ENCODE peak calls at places on chromosome 16, in four cellular contexts. F is fibroblast of the aortic adventitia, Y is ascending aorta, I is upper lobe of right lung. C is an unnamed sample.
A peak's percentile ranks its signal among the peaks of the same experiment; 100 is the strongest.

GRCh38 chr16:85037050-85037410 is 9.4 kb downstream of the KIAA0513 start:
- DNase-seq in F (peak; percentile 66), I (no peak), Y (no peak), C (no peak)

GRCh38 chr16:83952587-83952939 is 477 bp upstream of the OSGIN1 start:
- DNase-seq in Y (no peak), I (no peak), F (peak; percentile 83), C (no peak)

GRCh38 chr16:10600792-10601443 is 20.5 kb upstream of the EMP2 start:
- DNase-seq in F (peak; percentile 27), I (peak; percentile 67), Y (no peak), C (no peak)

GRCh38 chr16:83689385-83689831 is 118.4 kb upstream of the HSBP1 start:
- DNase-seq in Y (peak; percentile 75), I (no peak), F (peak; percentile 94), C (no peak)

GRCh38 chr16:55568151-55568693 is 1.7 kb downstream of the CAPNS2 start:
- DNase-seq in Y (no peak), F (no peak), I (no peak), C (no peak)

GRCh38 chr16:85321856-85322271 is 209.6 kb upstream of the CIBAR2 start:
- DNase-seq in F (peak; percentile 99), I (peak; percentile 89), Y (peak; percentile 99), C (no peak)

GRCh38 chr16:27778926-27779570 is 229.1 kb downstream of the KATNIP start:
- DNase-seq in F (no peak), Y (no peak), I (no peak), C (no peak)

GRCh38 chr16:85879975-85880831 is 18.8 kb upstream of the IRF8 start:
- DNase-seq in I (no peak), F (no peak), Y (no peak), C (no peak)

GRCh38 chr16:72921106-72921505 is 126.8 kb downstream of the ZFHX3 start:
- DNase-seq in I (no peak), Y (no peak), F (no peak), C (no peak)

GRCh38 chr16:58426095-58426494 is 33.8 kb downstream of the GINS3 start:
- DNase-seq in Y (no peak), F (no peak), I (no peak), C (no peak)

GRCh38 chr16:85448557-85449194 is 164.4 kb upstream of the GSE1 start:
- DNase-seq in Y (no peak), I (peak; percentile 78), F (no peak), C (no peak)

GRCh38 chr16:58464916-58465731 is 34.8 kb upstream of the NDRG4 start:
- DNase-seq in I (no peak), F (no peak), Y (no peak), C (peak; percentile 46)

GRCh38 chr16:77788196-77789084 is at the start of gene VAT1L:
- DNase-seq in I (no peak), F (peak; percentile 68), Y (peak; percentile 72), C (peak; percentile 38)

GRCh38 chr16:27579086-27579980 is 29.4 kb downstream of the KATNIP start:
- DNase-seq in F (peak; percentile 49), I (no peak), Y (no peak), C (no peak)

GRCh38 chr16:71723537-71724319 is 773 bp downstream of the PHLPP2 start:
- DNase-seq in F (peak; percentile 39), Y (peak; percentile 84), I (peak; percentile 89), C (peak; percentile 75)

GRCh38 chr16:50563989-50564388 is 15.8 kb downstream of the NKD1 start:
- DNase-seq in Y (no peak), I (no peak), F (no peak), C (no peak)

GRCh38 chr16:85555549-85556455 is 57.3 kb upstream of the GSE1 start:
- DNase-seq in Y (no peak), I (peak; percentile 75), F (peak; percentile 51), C (peak; percentile 55)

GRCh38 chr16:50246299-50247122 is 19.8 kb upstream of the ADCY7 start:
- DNase-seq in I (no peak), Y (no peak), F (no peak), C (peak; percentile 41)

GRCh38 chr16:3431779-3432219 is 11.5 kb downstream of the ZNF597 start:
- DNase-seq in Y (peak; percentile 71), F (peak; percentile 36), I (peak; percentile 68), C (no peak)

GRCh38 chr16:57590654-57591085 is 37.8 kb upstream of the ADGRG1 start:
- DNase-seq in F (peak; percentile 86), I (no peak), Y (no peak), C (no peak)

GRCh38 chr16:4509420-4509819 is 29.2 kb downstream of the CDIP1 start:
- DNase-seq in I (no peak), Y (no peak), F (no peak), C (no peak)

GRCh38 chr16:54345231-54345630 is 58.6 kb upstream of the IRX3 start:
- DNase-seq in F (no peak), Y (no peak), I (no peak), C (no peak)

GRCh38 chr16:31411024-31411845 is 16.9 kb downstream of the COX6A2 start:
- DNase-seq in Y (no peak), I (no peak), F (no peak), C (no peak)

GRCh38 chr16:71482569-71482968 is 6.6 kb downstream of the ZNF19 start:
- DNase-seq in I (no peak), Y (no peak), F (no peak), C (no peak)

GRCh38 chr16:78365376-78365775 is 265.9 kb downstream of the WWOX start:
- DNase-seq in Y (no peak), I (no peak), F (no peak), C (no peak)

GRCh38 chr16:72400257-72401078 is 228.5 kb upstream of the PMFBP1 start:
- DNase-seq in F (peak; percentile 82), I (no peak), Y (no peak), C (peak; percentile 59)

GRCh38 chr16:67445913-67446907 is 15.3 kb downstream of the HSD11B2 start:
- DNase-seq in Y (no peak), I (no peak), F (no peak), C (no peak)

GRCh38 chr16:67445441-67445912 is 14.6 kb downstream of the HSD11B2 start:
- DNase-seq in I (no peak), Y (no peak), F (no peak), C (no peak)

GRCh38 chr16:67443299-67443698 is 12.4 kb downstream of the HSD11B2 start:
- DNase-seq in Y (peak; percentile 75), F (peak; percentile 72), I (no peak), C (no peak)

GRCh38 chr16:67445126-67445426 is 14.2 kb downstream of the HSD11B2 start:
- DNase-seq in I (no peak), Y (no peak), F (no peak), C (no peak)

DNA sequence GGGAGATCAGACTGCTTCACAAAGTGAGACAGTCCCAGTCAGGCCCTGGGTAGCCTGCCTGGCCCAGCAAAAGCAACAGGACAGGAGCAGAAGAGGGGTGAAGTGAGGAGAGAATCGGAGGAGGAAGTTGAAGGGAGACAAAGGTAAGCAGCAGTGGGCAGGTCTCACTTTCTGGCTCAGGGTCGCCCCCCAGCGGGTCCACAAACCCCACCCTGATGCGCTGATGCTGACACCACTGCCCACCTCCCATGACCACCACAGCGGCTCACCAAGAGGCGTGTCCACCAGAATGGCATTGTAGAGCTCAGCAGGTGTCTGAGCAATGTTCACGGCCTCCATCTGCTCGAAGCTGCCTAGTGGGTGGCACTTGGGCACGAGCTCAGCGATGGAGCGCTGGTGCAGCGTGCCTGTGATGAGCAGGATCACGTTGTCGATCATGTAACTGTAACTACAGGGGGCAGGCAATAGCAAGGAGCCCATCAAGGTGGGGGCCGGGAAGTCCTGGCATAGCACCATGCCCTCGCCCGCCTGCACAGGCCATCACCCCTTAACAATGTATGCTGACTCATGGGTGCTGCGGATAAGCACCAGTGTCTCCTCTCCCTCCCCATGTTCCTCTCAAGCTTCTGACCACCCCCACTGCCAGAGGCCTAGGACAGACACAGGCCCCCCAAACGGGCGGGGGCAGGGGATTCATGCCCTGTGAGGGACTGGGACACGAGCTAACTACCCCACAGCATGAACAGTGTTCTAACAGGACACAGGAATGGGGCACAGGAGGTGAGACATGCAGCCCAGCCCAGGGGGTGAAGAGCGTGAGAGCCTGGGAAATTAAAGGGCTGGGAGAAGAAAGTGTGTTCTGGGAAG is 13.6 kb downstream of the HSD11B2 start:
- DNase-seq in I (no peak), F (no peak), Y (no peak), C (no peak)
- TF ChIP-seq CTCF in I (no peak), F (no peak), Y (no peak), C (no peak)

GRCh38 chr16:46586011-46586577 is 35.1 kb downstream of the SHCBP1 start:
- DNase-seq in F (no peak), Y (no peak), I (no peak), C (no peak)
- TF ChIP-seq CTCF in F (no peak), Y (no peak), I (no peak), C (no peak)

DNA sequence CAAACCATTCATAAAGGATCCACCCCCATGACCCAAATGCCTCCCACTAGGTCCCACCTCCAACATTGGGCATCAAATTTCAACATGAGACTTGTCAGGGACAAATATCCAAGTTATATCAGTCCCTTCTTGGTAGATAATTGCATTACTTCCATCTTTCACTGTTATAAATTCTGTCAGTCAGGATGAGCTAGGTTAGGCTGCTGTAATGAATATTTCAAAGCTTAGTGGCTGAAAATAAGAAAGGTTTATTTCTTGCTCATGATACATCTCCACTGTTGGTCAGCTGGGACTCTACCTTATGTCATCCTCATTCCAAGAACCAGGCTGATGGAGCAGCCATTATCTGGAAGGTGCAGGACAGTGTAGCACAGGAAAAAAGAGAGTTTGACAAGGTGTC is 50.3 kb upstream of the TMC5 start:
- DNase-seq in F (no peak), I (no peak), Y (no peak), C (no peak)
- TF ChIP-seq CTCF in F (no peak), I (no peak), Y (no peak), C (no peak)

GRCh38 chr16:88455610-88456355 is 2.7 kb downstream of the ZFPM1 start:
- DNase-seq in F (peak; percentile 65), I (peak; percentile 78), Y (no peak), C (peak; percentile 53)
- TF ChIP-seq CTCF in F (peak; percentile 13), I (peak; percentile 3), Y (no peak), C (no peak)

GRCh38 chr16:81730090-81731051 is 48.7 kb upstream of the PLCG2 start:
- DNase-seq in F (peak; percentile 73), Y (peak; percentile 87), I (peak; percentile 92), C (peak; percentile 86)
- TF ChIP-seq CTCF in F (peak; percentile 57), Y (peak; percentile 4), I (peak; percentile 62), C (peak; percentile 87)

GRCh38 chr16:87056551-87056950 is 260.6 kb downstream of the C16orf95 start:
- DNase-seq in Y (peak; percentile 58), I (no peak), F (no peak), C (no peak)

GRCh38 chr16:87057291-87057881 is 259.8 kb downstream of the C16orf95 start:
- DNase-seq in F (peak; percentile 30), I (no peak), Y (peak; percentile 56), C (no peak)

GRCh38 chr16:87054856-87055255 is 262.3 kb downstream of the C16orf95 start:
- DNase-seq in Y (no peak), I (no peak), F (no peak), C (no peak)

GRCh38 chr16:87054154-87054553 is 263.0 kb downstream of the C16orf95 start:
- DNase-seq in Y (no peak), I (no peak), F (no peak), C (no peak)

GRCh38 chr16:87056083-87056482 is 261.1 kb downstream of the C16orf95 start:
- DNase-seq in Y (peak; percentile 35), I (no peak), F (peak; percentile 67), C (no peak)
- TF ChIP-seq CTCF in Y (no peak), I (no peak), F (peak; percentile 48), C (no peak)

GRCh38 chr16:67399218-67399733 is 6.0 kb upstream of the TPPP3 start:
- DNase-seq in Y (no peak), I (peak; percentile 83), F (no peak), C (peak; percentile 83)
- TF ChIP-seq CTCF in Y (peak; percentile 55), I (peak; percentile 82), F (peak; percentile 60), C (peak; percentile 80)

C was measured in endothelial cell.